ENCODE peak calls at places on chromosomes 6 and 20, in seven cellular contexts. W is H9, Y is mesendoderm, O is neuronal stem cell, S is IMR-90, P is trophoblast cell, V is H1. U is an unnamed sample.

GRCh38 chr6:67694127-67694526 is 941.0 kb upstream of the ADGRB3 start:
- DNase-seq in W (no peak), Y (peak; percentile 10), O (no peak), S (no peak), P (peak; percentile 1), V (no peak), U (no peak)

GRCh38 chr6:53735896-53736295 is 58.9 kb upstream of the LRRC1 start:
- DNase-seq in W (no peak), Y (no peak), O (no peak), S (no peak), P (peak; percentile 67), V (no peak), U (no peak)

GRCh38 chr20:48665785-48666184 is 162.0 kb downstream of the PREX1 start:
- DNase-seq in W (no peak), Y (no peak), O (no peak), S (no peak), P (no peak), V (no peak), U (no peak)

GRCh38 chr6:131979515-131980337 is 28.6 kb upstream of the CCN2 start:
- DNase-seq in W (no peak), Y (no peak), O (no peak), S (peak; percentile 97), P (no peak), V (no peak), U (peak; percentile 24)

GRCh38 chr6:501891-502601 is 110.5 kb downstream of the IRF4 start:
- DNase-seq in W (no peak), Y (peak; percentile 8), O (no peak), S (no peak), P (no peak), V (no peak), U (peak; percentile 19)

GRCh38 chr20:46348231-46348803 is 40.0 kb upstream of the CDH22 start:
- DNase-seq in W (peak; percentile 83), Y (peak; percentile 94), O (peak; percentile 48), S (peak; percentile 22), P (no peak), V (no peak), U (peak; percentile 43)

GRCh38 chr6:111712398-111712797 is 106.7 kb upstream of the TRAF3IP2 start:
- DNase-seq in W (no peak), Y (no peak), O (no peak), S (peak; percentile 95), P (peak; percentile 83), V (no peak), U (peak; percentile 50)

GRCh38 chr6:136696783-136697364 is 95.4 kb downstream of the MAP3K5 start:
- DNase-seq in W (no peak), Y (no peak), O (no peak), S (no peak), P (peak; percentile 77), V (no peak), U (no peak)

GRCh38 chr6:31122803-31123706 is 2.8 kb upstream of the CDSN start:
- DNase-seq in W (no peak), Y (no peak), O (no peak), S (peak; percentile 76), P (no peak), V (no peak), U (peak; percentile 92)

GRCh38 chr6:31776961-31777666 is at the start of gene VWA7:
- DNase-seq in W (no peak), Y (peak; percentile 60), O (no peak), S (peak; percentile 70), P (peak; percentile 48), V (no peak), U (peak; percentile 66)

GRCh38 chr20:53872561-53873248 is 197.7 kb downstream of the BCAS1 start:
- DNase-seq in W (no peak), Y (no peak), O (no peak), S (peak; percentile 30), P (no peak), V (no peak), U (no peak)

GRCh38 chr20:21125072-21125848 is 622 bp upstream of the KIZ start:
- DNase-seq in W (no peak), Y (peak; percentile 65), O (no peak), S (peak; percentile 41), P (peak; percentile 53), V (no peak), U (peak; percentile 75)

GRCh38 chr20:32416206-32416605 is 58.1 kb downstream of the ASXL1 start:
- DNase-seq in W (no peak), Y (no peak), O (no peak), S (no peak), P (no peak), V (no peak), U (no peak)

GRCh38 chr6:26222587-26222986 is 135.4 kb downstream of the HFE start:
- DNase-seq in W (no peak), Y (peak; percentile 60), O (no peak), S (no peak), P (no peak), V (no peak), U (no peak)

GRCh38 chr6:33850869-33851541 is 47.2 kb upstream of the MLN start:
- DNase-seq in W (no peak), Y (peak; percentile 56), O (no peak), S (no peak), P (no peak), V (no peak), U (no peak)

GRCh38 chr6:42742116-42742894 is 3.6 kb downstream of the TBCC start:
- DNase-seq in W (no peak), Y (no peak), O (no peak), S (peak; percentile 68), P (no peak), V (no peak), U (peak; percentile 81)

GRCh38 chr6:35206346-35206745 is 7.4 kb upstream of the SCUBE3 start:
- DNase-seq in W (no peak), Y (no peak), O (no peak), S (peak; percentile 42), P (no peak), V (no peak), U (no peak)

GRCh38 chr6:148559848-148560433 is 186.9 kb upstream of the UST start:
- DNase-seq in W (peak; percentile 78), Y (peak; percentile 59), O (peak; percentile 70), S (peak; percentile 67), P (peak; percentile 72), V (peak; percentile 21), U (peak; percentile 54)

GRCh38 chr6:8229913-8230312 is 127.6 kb upstream of the EEF1E1 start:
- DNase-seq in W (peak; percentile 56), Y (peak; percentile 92), O (no peak), S (no peak), P (peak; percentile 21), V (peak; percentile 39), U (no peak)

GRCh38 chr6:162907876-162908481 is 180.2 kb downstream of the PACRG start:
- DNase-seq in W (no peak), Y (peak; percentile 57), O (no peak), S (peak; percentile 45), P (peak; percentile 81), V (no peak), U (peak; percentile 5)

DNA sequence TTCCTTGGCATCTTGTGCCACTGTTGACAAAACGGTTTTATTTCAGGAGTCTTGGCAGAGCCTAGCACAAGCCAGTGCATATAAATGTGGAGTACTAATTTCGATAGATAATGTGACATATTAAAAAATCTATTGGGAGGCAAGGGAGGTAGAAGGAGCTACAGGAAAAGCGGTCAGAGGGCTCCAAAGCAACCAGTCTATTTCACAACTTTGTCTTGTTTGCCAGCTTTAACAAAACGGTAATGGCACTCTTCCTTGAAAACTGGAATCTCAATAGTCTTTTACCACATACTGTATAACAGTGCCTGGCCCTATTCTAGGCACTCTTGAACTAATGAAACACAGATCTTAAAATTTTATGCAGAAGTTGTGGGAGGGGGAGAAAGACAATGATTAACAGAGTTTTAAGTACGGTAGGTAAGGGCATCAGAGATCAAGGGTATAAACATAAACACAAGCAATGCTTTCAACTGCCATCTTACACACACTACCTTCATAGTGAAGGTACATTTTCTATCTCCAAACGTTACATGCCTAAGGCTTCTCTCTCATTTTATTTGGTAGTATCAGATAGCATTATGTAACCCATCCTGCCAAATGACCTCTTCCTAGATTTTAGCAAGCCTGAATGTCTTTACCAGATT is 33.5 kb upstream of the SYNCRIP start:
- DNase-seq in W (no peak), Y (no peak), O (no peak), S (no peak), P (peak; percentile 28), V (no peak), U (peak; percentile 41)
- H3K4ac ChIP-seq in W (no peak overlapping the region), Y (no peak overlapping the region), O (no peak overlapping the region), S (no peak overlapping the region), P (no peak overlapping the region), V (no peak overlapping the region), U (no peak overlapping the region)

GRCh38 chr6:168277274-168277669 is 42.3 kb downstream of the DACT2 start:
- DNase-seq in W (no peak), Y (no peak), O (no peak), S (no peak), P (no peak), V (no peak), U (no peak)

GRCh38 chr6:168276576-168277273 is 42.9 kb downstream of the DACT2 start:
- DNase-seq in W (no peak), Y (no peak), O (no peak), S (no peak), P (no peak), V (no peak), U (no peak)

GRCh38 chr6:168274046-168274952 is 45.3 kb downstream of the DACT2 start:
- DNase-seq in W (peak; percentile 48), Y (peak; percentile 23), O (no peak), S (no peak), P (no peak), V (no peak), U (no peak)

GRCh38 chr6:168273483-168274045 is 46.0 kb downstream of the DACT2 start:
- DNase-seq in W (no peak), Y (no peak), O (no peak), S (no peak), P (no peak), V (no peak), U (no peak)

DNA sequence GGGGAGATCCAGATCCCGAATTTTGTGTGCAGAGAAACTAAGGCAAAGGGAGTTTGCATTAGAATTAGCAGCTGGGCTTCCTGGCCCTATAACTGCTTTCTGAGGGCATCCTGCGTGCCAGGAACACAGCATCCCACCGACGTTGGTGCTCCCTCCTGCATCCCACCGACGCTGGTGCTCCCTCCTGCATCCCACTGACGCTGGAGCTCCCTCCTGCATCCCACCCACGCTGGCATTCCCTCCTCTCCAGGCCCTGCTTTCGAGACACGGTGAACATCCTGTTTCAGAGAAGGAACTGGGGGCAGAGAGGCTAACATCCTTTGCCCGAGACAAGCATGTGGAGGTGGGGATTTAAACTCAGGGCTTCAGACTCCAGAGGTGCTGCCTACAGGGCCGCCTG is 44.4 kb downstream of the DACT2 start:
- DNase-seq in W (no peak), Y (no peak), O (no peak), S (no peak), P (no peak), V (no peak), U (no peak)
- H3K4ac ChIP-seq in W (no peak overlapping the region), Y (no peak overlapping the region), O (no peak overlapping the region), S (no peak overlapping the region), P (no peak overlapping the region), V (no peak overlapping the region), U (no peak overlapping the region)

GRCh38 chr20:9942736-9943135 is 92.1 kb upstream of the ANKEF1 start:
- DNase-seq in W (no peak), Y (no peak), O (no peak), S (no peak), P (peak; percentile 29), V (no peak), U (no peak)
- H3K4ac ChIP-seq in W (no peak overlapping the region), Y (no peak overlapping the region), O (no peak overlapping the region), S (no peak overlapping the region), P (no peak overlapping the region), V (no peak overlapping the region), U (no peak overlapping the region)

GRCh38 chr6:74333406-74333805 is 637.4 kb downstream of the CD109 start:
- DNase-seq in W (no peak), Y (no peak), O (no peak), S (peak; percentile 68), P (no peak), V (no peak), U (peak; percentile 35)
- H3K4ac ChIP-seq in W (no peak overlapping the region), Y (no peak overlapping the region), O (no peak overlapping the region), S (no peak overlapping the region), P (no peak overlapping the region), V (no peak overlapping the region), U (no peak overlapping the region)